ENCODE peak calls at places on chromosomes 7 and 10, in ten cellular contexts. P, G, B, M, J, E, A, S, T and U are unnamed samples.
A peak's percentile ranks its signal among the peaks of the same experiment; 100 is the strongest.

GRCh38 chr7:21507627-21508343 is 35.1 kb upstream of the DNAH11 start:
- ATAC-seq in P (peak; percentile 32), G (peak; percentile 48), B (peak; percentile 83), M (no peak), J (no peak), E (peak; percentile 96), A (no peak), S (peak; percentile 95), T (no peak), U (peak; percentile 51)

GRCh38 chr10:50936335-50936734 is 50.9 kb upstream of the A1CF start:
- ATAC-seq in P (no peak), G (peak; percentile 51), B (no peak), M (no peak), J (no peak), E (no peak), A (no peak), S (no peak), T (no peak), U (no peak)

GRCh38 chr7:101875215-101875846 is 57.9 kb downstream of the CUX1 start:
- ATAC-seq in P (no peak), G (peak; percentile 54), B (peak; percentile 10), M (no peak), J (no peak), E (no peak), A (no peak), S (no peak), T (no peak), U (no peak)

GRCh38 chr10:98610301-98610700 is 163.6 kb upstream of the HPS1 start:
- ATAC-seq in P (no peak), G (no peak), B (no peak), M (no peak), J (no peak), E (no peak), A (no peak), S (no peak), T (no peak), U (no peak)

GRCh38 chr7:150787321-150788281 is 12.6 kb downstream of the TMEM176B start:
- ATAC-seq in P (peak; percentile 59), G (peak; percentile 47), B (peak; percentile 3), M (no peak), J (peak; percentile 35), E (peak; percentile 67), A (no peak), S (peak; percentile 92), T (peak; percentile 20), U (no peak)

GRCh38 chr7:36966636-36967035 is 242.3 kb upstream of the AOAH start:
- ATAC-seq in P (no peak), G (no peak), B (no peak), M (no peak), J (no peak), E (peak; percentile 22), A (no peak), S (no peak), T (no peak), U (no peak)

GRCh38 chr7:107610353-107610752 is 30.3 kb downstream of the BCAP29 start:
- ATAC-seq in P (no peak), G (peak; percentile 34), B (no peak), M (no peak), J (no peak), E (peak; percentile 34), A (no peak), S (no peak), T (no peak), U (no peak)

GRCh38 chr10:113965683-113966082 is 78.0 kb upstream of the ADRB1 start:
- ATAC-seq in P (peak; percentile 79), G (no peak), B (no peak), M (no peak), J (no peak), E (no peak), A (no peak), S (no peak), T (no peak), U (no peak)